ENCODE peak calls at places on chromosomes 16 and 17, in eight cellular contexts. D, I, T, P, F, U, B and C are unnamed samples.

GRCh38 chr16:52914428-52914827 is 138.3 kb downstream of the CHD9NB start:
- DNase-seq in T (no peak), I (no peak), P (no peak), U (no peak), F (no peak), D (no peak), B (no peak), C (no peak)

GRCh38 chr17:79883202-79883601 is 44.0 kb upstream of the CBX4 start:
- DNase-seq in U (no peak), T (no peak), D (no peak), F (no peak), B (no peak), P (no peak), I (no peak), C (no peak)

GRCh38 chr16:56608876-56609462 is 585 bp downstream of the MT2A start:
- DNase-seq in U (no peak), T (no peak), F (no peak), P (peak), B (no peak), I (no peak), D (no peak), C (no peak)

GRCh38 chr16:19997264-19997663 is 76.4 kb downstream of the GPR139 start:
- DNase-seq in I (no peak), D (no peak), P (no peak), T (no peak), F (no peak), U (no peak), B (no peak), C (no peak)

GRCh38 chr17:43020030-43020621 is 2.1 kb downstream of the VAT1 start:
- DNase-seq in I (no peak), U (no peak), T (no peak), P (no peak), F (no peak), B (no peak), D (no peak), C (no peak)

GRCh38 chr17:64019486-64020067 is 856 bp downstream of the ICAM2 start:
- DNase-seq in D (no peak), I (no peak), U (no peak), B (no peak), T (no peak), P (no peak), F (no peak), C (no peak)

GRCh38 chr16:28000314-28000713 is 63.2 kb downstream of the GSG1L start:
- DNase-seq in B (no peak), I (no peak), D (no peak), T (no peak), P (no peak), U (no peak), F (no peak), C (no peak)

GRCh38 chr16:57976331-57976796 is 5.4 kb upstream of the CNGB1 start:
- DNase-seq in D (no peak), U (no peak), F (no peak), I (no peak), B (no peak), P (no peak), T (no peak), C (no peak)

GRCh38 chr16:69017036-69017783 is 88.2 kb upstream of the HAS3 start:
- DNase-seq in I (no peak), P (no peak), T (no peak), U (peak), B (no peak), F (no peak), D (no peak), C (no peak)

GRCh38 chr16:88401604-88402246 is 19.0 kb downstream of the ZNF469 start:
- DNase-seq in U (no peak), T (no peak), P (no peak), B (no peak), D (no peak), I (no peak), F (no peak), C (no peak)

GRCh38 chr17:19482571-19482970 is 51.1 kb upstream of the SLC47A1 start:
- DNase-seq in T (no peak), D (no peak), F (no peak), I (no peak), U (peak), P (no peak), B (no peak), C (no peak)

DNA sequence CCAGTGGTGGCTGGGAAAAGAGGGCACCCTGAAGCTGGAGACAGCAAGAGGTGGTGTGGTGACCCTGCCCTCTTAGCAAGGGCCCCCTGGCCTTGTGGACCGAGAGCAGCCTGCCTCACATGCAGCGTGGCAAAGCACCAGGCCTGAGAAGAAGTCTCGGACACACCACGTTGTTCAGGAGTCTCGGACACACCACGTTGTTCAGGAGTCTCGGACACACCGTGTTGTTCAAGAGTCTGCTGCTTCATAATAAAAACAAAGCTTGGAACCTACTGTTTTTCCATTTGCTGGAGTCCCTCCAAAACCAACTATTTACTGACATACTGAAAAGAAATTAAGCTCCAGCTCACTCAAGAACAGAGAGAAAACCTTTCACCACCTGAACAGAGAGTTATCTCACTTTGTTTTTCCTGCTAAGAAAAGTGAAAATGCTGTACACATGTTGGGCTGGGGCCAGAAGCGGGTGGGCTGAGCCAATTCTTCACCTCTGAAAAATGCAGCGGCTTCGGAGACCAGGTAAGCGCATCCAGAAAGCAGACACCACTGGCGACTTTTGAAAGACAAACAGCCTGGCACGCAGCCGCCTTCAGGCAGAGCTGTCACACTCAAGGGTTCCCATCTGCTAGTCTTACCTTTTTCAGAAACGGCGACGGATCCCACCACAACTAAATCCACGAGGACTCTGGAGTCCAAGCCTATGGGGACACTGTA is 9.0 kb downstream of the MTHFSD start:
- DNase-seq in T (no peak), D (no peak), F (no peak), I (no peak), U (no peak), B (no peak), P (no peak), C (no peak)
- H3K27ac ChIP-seq in T (no peak), D (no peak), F (no peak), I (no peak), U (no peak), B (no peak), P (no peak), C (no peak)

DNA sequence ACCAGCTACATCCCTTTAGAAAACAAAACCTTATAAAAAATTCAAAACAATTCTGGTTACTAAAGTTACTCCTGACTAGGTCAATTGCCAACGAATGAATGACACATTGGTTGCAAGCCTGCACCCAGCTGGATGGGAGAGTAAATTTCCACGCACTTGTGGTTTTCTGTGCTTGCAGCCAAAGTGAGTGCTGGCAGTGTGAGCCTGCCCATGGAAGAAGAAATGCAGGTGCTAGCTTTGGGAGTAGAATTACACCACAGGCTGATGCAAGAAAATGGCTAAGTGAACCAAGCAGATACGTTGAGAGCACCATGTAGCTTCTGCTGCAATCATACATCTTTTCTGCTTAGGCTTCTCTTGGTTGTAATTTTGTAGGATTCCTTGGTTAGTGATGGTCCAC is 74.6 kb downstream of the SYCE1L start:
- DNase-seq in B (no peak), T (no peak), F (peak), P (no peak), D (no peak), I (no peak), U (peak), C (no peak)
- H3K27ac ChIP-seq in B (no peak), T (no peak), F (no peak), P (no peak), D (no peak), I (no peak), U (no peak), C (no peak)

GRCh38 chr17:14091367-14091766 is 22.1 kb downstream of the COX10 start:
- DNase-seq in P (no peak), T (no peak), U (peak), F (no peak), D (no peak), B (no peak), I (no peak), C (no peak)
- H3K27ac ChIP-seq in P (no peak), T (no peak), U (no peak), F (no peak), D (no peak), B (no peak), I (no peak), C (no peak)

DNA sequence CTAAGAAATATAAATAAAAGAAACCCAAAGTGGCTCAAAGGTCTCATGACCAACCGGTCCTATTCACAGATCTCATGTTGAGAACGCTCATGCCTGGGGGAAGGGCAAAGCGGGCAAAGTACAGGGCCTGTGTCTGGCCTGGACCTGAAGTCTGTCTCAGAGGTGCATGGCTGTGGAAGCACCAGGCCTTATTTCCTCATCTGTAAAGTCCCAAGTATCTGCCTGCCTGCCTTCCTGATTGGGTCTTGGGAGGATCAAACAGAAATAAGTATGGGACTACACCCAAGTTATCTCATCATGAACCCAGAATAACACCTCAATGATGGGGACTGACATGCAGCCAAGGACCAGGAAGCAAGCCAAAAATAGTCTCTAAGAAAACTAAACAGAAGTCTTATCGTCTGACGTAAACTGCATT is 14.2 kb downstream of the AXIN2 start:
- DNase-seq in D (no peak), F (no peak), B (no peak), P (peak), I (no peak), U (peak), T (no peak), C (peak)
- H3K27ac ChIP-seq in D (no peak), F (peak), B (no peak), P (peak), I (no peak), U (no peak), T (no peak), C (peak)

DNA sequence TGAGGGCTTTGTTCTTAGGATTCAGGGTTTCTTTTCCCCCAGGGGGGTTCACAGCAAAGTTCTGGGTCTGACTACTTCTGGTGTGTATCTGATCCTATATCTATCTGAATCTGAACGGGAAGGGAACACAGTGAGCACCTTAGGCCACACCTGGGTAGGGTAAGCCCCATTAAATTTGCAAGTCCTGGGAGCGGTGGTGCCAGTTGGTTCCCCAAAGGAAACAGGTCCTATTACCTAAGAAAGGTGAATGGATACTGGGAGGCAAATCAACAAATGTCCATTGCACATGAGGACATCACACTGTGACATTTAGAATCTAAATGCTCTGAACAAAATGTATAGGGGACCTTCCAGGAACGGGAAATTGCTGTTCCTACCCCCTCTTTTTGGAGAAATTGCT is 54.6 kb downstream of the BMERB1 start:
- DNase-seq in I (no peak), B (no peak), F (no peak), T (no peak), D (no peak), P (no peak), U (no peak), C (no peak)
- H3K27ac ChIP-seq in I (no peak), B (no peak), F (no peak), T (no peak), D (peak), P (peak), U (peak), C (peak)

GRCh38 chr16:54266363-54266955 is 20.1 kb downstream of the IRX3 start:
- DNase-seq in U (peak), D (no peak), I (no peak), B (no peak), F (no peak), P (no peak), T (no peak), C (no peak)
- H3K27ac ChIP-seq in U (no peak), D (no peak), I (no peak), B (no peak), F (no peak), P (no peak), T (no peak), C (no peak)

DNA sequence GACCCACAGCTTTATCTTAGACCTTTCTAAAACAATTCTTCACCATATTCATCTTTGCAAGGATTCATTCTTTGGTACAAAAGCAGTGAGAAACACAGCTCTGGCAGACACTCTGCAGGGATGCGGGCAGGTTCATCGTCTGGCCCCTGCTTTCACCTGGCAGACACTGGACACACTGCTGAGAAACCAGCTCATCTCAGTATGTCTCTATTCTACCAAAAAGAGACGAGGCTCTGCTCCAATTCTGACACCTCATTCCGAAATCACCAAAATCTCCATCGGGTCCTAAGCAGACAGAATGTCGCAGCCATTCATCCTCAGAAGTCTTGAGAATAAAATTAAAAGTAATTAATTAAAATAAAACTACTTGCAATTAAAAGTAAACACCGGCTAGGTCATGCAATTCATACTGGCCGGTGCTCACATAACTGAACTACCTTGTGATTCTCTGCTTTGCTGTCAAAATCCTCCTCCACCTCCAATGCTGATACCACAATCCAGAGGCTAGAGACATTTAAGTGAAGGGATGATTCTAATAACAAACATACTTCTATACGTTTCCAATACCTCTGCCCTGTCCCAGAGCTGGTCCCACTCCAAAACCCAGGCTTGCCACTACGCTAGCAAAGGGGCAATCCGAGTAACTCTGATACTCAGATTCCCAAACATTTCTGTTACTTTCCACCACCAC is 1.3 kb downstream of the RNF157 start:
- DNase-seq in U (no peak), I (no peak), F (peak), P (no peak), T (no peak), B (no peak), D (no peak), C (no peak)
- H3K27ac ChIP-seq in U (no peak), I (no peak), F (no peak), P (peak), T (peak), B (no peak), D (no peak), C (peak)

GRCh38 chr17:2058521-2059124 is 3.7 kb downstream of the HIC1 start:
- DNase-seq in F (no peak), P (peak), U (peak), T (peak), B (peak), D (no peak), I (peak), C (peak)

GRCh38 chr17:2055494-2056220 is 754 bp downstream of the HIC1 start:
- DNase-seq in T (peak), B (no peak), P (peak), F (no peak), U (peak), D (no peak), I (no peak), C (no peak)

GRCh38 chr17:2057714-2058520 is 3.0 kb downstream of the HIC1 start:
- DNase-seq in F (no peak), U (peak), B (no peak), D (no peak), I (no peak), P (peak), T (no peak), C (no peak)

GRCh38 chr17:2056221-2057129 is 1.6 kb downstream of the HIC1 start:
- DNase-seq in T (peak), B (no peak), I (peak), D (no peak), U (peak), F (no peak), P (peak), C (no peak)

GRCh38 chr17:2057130-2057713 is 2.3 kb downstream of the HIC1 start:
- DNase-seq in B (no peak), U (peak), I (no peak), P (no peak), T (no peak), D (no peak), F (no peak), C (no peak)
- H3K27ac ChIP-seq in B (no peak), U (peak), I (no peak), P (peak), T (no peak), D (no peak), F (no peak), C (peak)